ENCODE peak calls at places on chromosomes 16 and 17, in six cellular contexts. V is MCF 10A, T is IMR-90, L is neural progenitor cell, Z is mammary epithelial cell, R is sigmoid colon. X is an unnamed sample.

GRCh38 chr16:75251280-75252048 is at the start of gene BCAR1:
- DNase-seq in R (peak), L (peak), T (peak), Z (peak), V (peak), X (peak)

GRCh38 chr16:3497771-3498170 is 2.5 kb upstream of the C16orf90 start:
- DNase-seq in R (peak), V (no peak), T (no peak), L (no peak), Z (no peak), X (no peak)

GRCh38 chr17:226773-227580 is 45.5 kb upstream of the DOC2B start:
- DNase-seq in T (no peak), V (no peak), Z (no peak), L (peak), R (peak), X (no peak)

GRCh38 chr17:66087073-66087472 is 104.9 kb downstream of the CEP112 start:
- DNase-seq in L (no peak), V (no peak), T (peak), R (no peak), Z (no peak), X (no peak)

GRCh38 chr17:81702934-81703746 is at the start of gene MRPL12:
- DNase-seq in L (peak), R (peak), Z (peak), T (peak), V (peak), X (peak)

GRCh38 chr17:67434061-67434525 is 57.0 kb downstream of the PITPNC1 start:
- DNase-seq in L (no peak), Z (no peak), T (no peak), R (no peak), V (no peak), X (peak)

GRCh38 chr17:82120148-82120547 is 22.1 kb upstream of the FASN start:
- DNase-seq in L (no peak), Z (no peak), R (no peak), T (peak), V (no peak), X (peak)

GRCh38 chr17:46078675-46079074 is 79.6 kb downstream of the STH start:
- DNase-seq in T (no peak), R (no peak), Z (no peak), V (no peak), L (no peak), X (no peak)

GRCh38 chr17:11641521-11642275 is 43.4 kb downstream of the DNAH9 start:
- DNase-seq in T (no peak), V (no peak), Z (no peak), L (no peak), R (no peak), X (no peak)

GRCh38 chr17:11642655-11643054 is 44.4 kb downstream of the DNAH9 start:
- DNase-seq in L (no peak), Z (no peak), T (no peak), R (no peak), V (no peak), X (no peak)

GRCh38 chr17:11645426-11645825 is 47.2 kb downstream of the DNAH9 start:
- DNase-seq in T (no peak), L (no peak), R (no peak), V (no peak), Z (no peak), X (peak)

GRCh38 chr17:11643851-11644250 is 45.6 kb downstream of the DNAH9 start:
- DNase-seq in L (no peak), V (peak), T (no peak), Z (no peak), R (no peak), X (no peak)

GRCh38 chr17:11644265-11645212 is 46.3 kb downstream of the DNAH9 start:
- DNase-seq in V (peak), R (peak), Z (peak), T (peak), L (peak), X (peak)
- TF ChIP-seq CTCF in V (peak), R (peak), Z (peak), T (peak), L (peak), X (peak)

DNA sequence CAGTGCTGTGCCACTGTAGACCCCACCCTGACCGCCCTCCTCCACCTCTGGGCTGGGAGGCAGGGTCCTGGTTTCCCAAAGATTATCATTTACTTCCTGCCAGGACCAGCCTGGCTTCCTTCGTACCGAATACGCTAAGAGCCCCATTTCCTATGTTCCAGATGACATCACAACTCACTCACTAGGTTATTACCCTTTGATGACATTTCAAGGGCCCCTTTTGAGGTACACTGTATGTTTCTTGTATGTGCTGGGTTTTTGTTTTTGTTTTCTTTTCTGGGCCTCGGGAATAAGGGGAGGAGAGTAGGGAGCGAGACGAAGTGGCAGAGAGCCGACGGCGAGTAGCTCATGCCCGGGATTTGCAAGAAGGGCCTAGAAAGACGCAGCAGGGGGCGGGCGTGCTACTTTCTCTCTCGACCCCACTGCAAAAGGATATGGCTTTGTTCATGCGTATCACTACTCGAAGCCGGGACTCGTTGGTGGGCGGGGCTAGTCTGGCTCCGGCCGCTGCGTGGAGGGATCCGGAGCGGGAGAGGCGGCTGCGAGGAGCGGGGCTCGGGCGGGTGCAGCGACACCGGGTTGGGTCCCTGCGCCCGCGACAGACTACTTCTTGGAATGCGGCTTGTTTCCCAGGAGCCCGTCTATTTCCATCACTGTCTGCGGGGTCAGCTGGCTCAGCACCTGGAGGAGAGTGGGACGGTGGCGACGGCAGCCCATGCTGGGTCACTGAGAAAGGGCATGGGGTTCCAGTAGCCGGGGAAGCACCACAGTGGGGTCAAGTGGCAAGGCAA is 6.6 kb upstream of the RNF227 start:
- DNase-seq in L (peak), T (peak), V (no peak), R (peak), Z (no peak), X (no peak)
- TF ChIP-seq CTCF in L (no peak), T (no peak), V (no peak), R (no peak), Z (no peak), X (no peak)

GRCh38 chr16:80802902-80803301 is 1.5 kb downstream of the CDYL2 start:
- DNase-seq in L (no peak), T (no peak), R (no peak), Z (no peak), V (no peak), X (no peak)

GRCh38 chr16:80804061-80804450 is 342 bp downstream of the CDYL2 start:
- DNase-seq in L (no peak), R (no peak), Z (peak), T (peak), V (no peak), X (peak)

GRCh38 chr16:80803341-80804060 is 897 bp downstream of the CDYL2 start:
- DNase-seq in T (no peak), L (peak), R (no peak), Z (no peak), V (no peak), X (peak)

GRCh38 chr16:80806957-80807356 is 2.6 kb upstream of the CDYL2 start:
- DNase-seq in T (peak), Z (peak), L (no peak), V (peak), R (no peak), X (peak)

GRCh38 chr16:80804451-80805383 is at the start of gene CDYL2:
- DNase-seq in L (peak), V (peak), T (peak), R (no peak), Z (no peak), X (peak)
- TF ChIP-seq CTCF in L (no peak), V (no peak), T (no peak), R (no peak), Z (no peak), X (no peak)

GRCh38 chr17:72123496-72123963 is 2.7 kb downstream of the SOX9 start:
- DNase-seq in Z (peak), V (no peak), T (no peak), R (no peak), L (no peak), X (no peak)
- TF ChIP-seq CTCF in Z (no peak), V (no peak), T (no peak), R (no peak), L (no peak), X (no peak)

DNA sequence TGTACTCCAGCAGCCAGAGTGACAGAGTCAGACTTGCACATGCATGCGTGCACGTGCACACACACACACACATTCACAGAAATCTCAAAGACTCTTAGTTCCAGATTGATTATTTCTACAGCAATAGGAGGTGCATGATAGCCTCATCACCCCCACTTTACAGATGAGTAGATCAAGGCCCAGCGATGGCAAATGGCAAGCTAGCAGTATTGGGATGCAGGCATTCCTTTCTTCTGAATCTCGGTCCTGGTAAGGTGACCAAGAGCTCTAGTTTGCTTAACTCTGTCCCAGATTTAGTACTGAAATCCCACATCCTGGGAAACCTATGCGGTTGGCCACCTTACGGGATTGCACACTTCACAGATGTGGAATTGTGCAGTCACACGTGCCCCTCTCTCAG is 38.6 kb downstream of the ITGAM start:
- DNase-seq in T (no peak), Z (no peak), V (no peak), L (no peak), R (no peak), X (no peak)
- TF ChIP-seq CTCF in T (no peak), Z (no peak), V (no peak), L (no peak), R (no peak), X (no peak)

GRCh38 chr17:14301761-14302401 is 1.0 kb downstream of the HS3ST3B1 start:
- DNase-seq in Z (peak), V (peak), R (no peak), L (peak), T (peak), X (peak)

GRCh38 chr17:14301279-14301760 is 439 bp downstream of the HS3ST3B1 start:
- DNase-seq in T (no peak), Z (no peak), L (peak), R (no peak), V (no peak), X (no peak)

GRCh38 chr17:14303343-14304221 is 2.7 kb downstream of the HS3ST3B1 start:
- DNase-seq in Z (no peak), L (peak), V (no peak), T (no peak), R (no peak), X (no peak)

GRCh38 chr17:14304222-14304844 is 3.5 kb downstream of the HS3ST3B1 start:
- DNase-seq in Z (no peak), R (no peak), L (no peak), V (no peak), T (no peak), X (no peak)

GRCh38 chr17:14302421-14303099 is 1.7 kb downstream of the HS3ST3B1 start:
- DNase-seq in Z (peak), L (peak), R (peak), T (peak), V (peak), X (peak)
- TF ChIP-seq CTCF in Z (peak), L (peak), R (peak), T (peak), V (peak), X (peak)